ENCODE peak calls at places on chromosomes 13 and 19, in six cellular contexts. P is NCI-H510A; E is sciatic nerve; C is GM04504; S is stimulated activated CD4-positive, alpha-beta T cell treated with anti-CD3 and anti-CD28 coated beads, TNF-alpha, amount 100 ng/mL, for 48 hours; M is heart right ventricle. W is an unnamed sample.

GRCh38 chr13:23902975-23903905 is 5.9 kb upstream of the C1QTNF9B start:
- DNase-seq in P (no peak), E (no peak), C (no peak), S (no peak), M (no peak), W (no peak)

GRCh38 chr19:3881272-3882040 is 971 bp downstream of the ATCAY start:
- DNase-seq in P (peak; percentile 42), E (no peak), C (no peak), S (no peak), M (no peak), W (no peak)

GRCh38 chr13:93834051-93834450 is 607.4 kb downstream of the GPC6 start:
- DNase-seq in P (no peak), E (no peak), C (no peak), S (no peak), M (no peak), W (no peak)

GRCh38 chr13:62357887-62358645 is 942.4 kb upstream of the PCDH20 start:
- DNase-seq in P (no peak), E (no peak), C (peak; percentile 1), S (no peak), M (no peak), W (no peak)

GRCh38 chr19:42695811-42696503 is 44.3 kb downstream of the PSG3 start:
- DNase-seq in P (no peak), E (no peak), C (no peak), S (no peak), M (no peak), W (no peak)

GRCh38 chr13:46575321-46575721 is 22.4 kb downstream of the LRCH1 start:
- DNase-seq in P (no peak), E (no peak), C (no peak), S (no peak), M (no peak), W (no peak)

GRCh38 chr13:46751811-46752635 is 44.9 kb downstream of the ESD start:
- DNase-seq in P (no peak), E (no peak), C (peak; percentile 17), S (peak; percentile 27), M (no peak), W (peak; percentile 52)

GRCh38 chr13:113782472-113782871 is 23.4 kb downstream of the TMEM255B start:
- DNase-seq in P (no peak), E (peak; percentile 31), C (no peak), S (no peak), M (no peak), W (no peak)

GRCh38 chr19:31261651-31262331 is 87.4 kb downstream of the TSHZ3 start:
- DNase-seq in P (no peak), E (no peak), C (no peak), S (no peak), M (no peak), W (no peak)

GRCh38 chr19:46416077-46416709 is 2.8 kb upstream of the CCDC8 start:
- DNase-seq in P (peak; percentile 80), E (peak; percentile 94), C (peak; percentile 56), S (peak; percentile 36), M (peak; percentile 87), W (no peak)

GRCh38 chr19:49151339-49152217 is 3.6 kb downstream of the HRC start:
- DNase-seq in P (peak; percentile 41), E (peak; percentile 75), C (no peak), S (no peak), M (peak; percentile 57), W (no peak)

GRCh38 chr19:15244808-15245207 is 12.6 kb upstream of the EPHX3 start:
- DNase-seq in P (no peak), E (no peak), C (no peak), S (no peak), M (no peak), W (no peak)

GRCh38 chr13:40082644-40083043 is 427.2 kb downstream of the COG6 start:
- DNase-seq in P (no peak), E (no peak), C (no peak), S (no peak), M (peak; percentile 28), W (no peak)

GRCh38 chr19:7230826-7231225 is 63.4 kb downstream of the INSR start:
- DNase-seq in P (no peak), E (no peak), C (no peak), S (no peak), M (peak; percentile 73), W (no peak)

GRCh38 chr13:113595131-113595530 is 10.6 kb downstream of the TFDP1 start:
- DNase-seq in P (no peak), E (peak; percentile 15), C (no peak), S (no peak), M (no peak), W (no peak)

GRCh38 chr19:41734585-41734984 is 20.7 kb upstream of the CEACAM6 start:
- DNase-seq in P (peak; percentile 95), E (no peak), C (no peak), S (no peak), M (no peak), W (no peak)

GRCh38 chr19:42255766-42256750 is 1.1 kb upstream of the ERF start:
- DNase-seq in P (no peak), E (peak; percentile 82), C (no peak), S (no peak), M (peak; percentile 83), W (no peak)

GRCh38 chr19:27796073-27796472 is 1416.9 kb downstream of the UQCRFS1 start:
- DNase-seq in P (no peak), E (no peak), C (no peak), S (no peak), M (no peak), W (no peak)

GRCh38 chr19:50705422-50706019 is 14.1 kb downstream of the SHANK1 start:
- DNase-seq in P (no peak), E (no peak), C (peak; percentile 49), S (no peak), M (no peak), W (no peak)

GRCh38 chr19:13689050-13689449 is 75.3 kb upstream of the MRI1 start:
- DNase-seq in P (no peak), E (no peak), C (no peak), S (no peak), M (no peak), W (peak; percentile 10)

GRCh38 chr19:49468199-49468598 is 5.8 kb upstream of the FLT3LG start:
- DNase-seq in P (no peak), E (no peak), C (no peak), S (no peak), M (no peak), W (no peak)

W was measured in stimulated activated naive CD8-positive, alpha-beta T cell treated with anti-CD3 and anti-CD28 coated beads, Interleukin-15, amount 100 ng/mL, for 72 hours.